ENCODE peak calls at places on chromosomes 3 and 15, in six cellular contexts. S, E, V, Q, F and U are unnamed samples. For H3K4me1, the result is how much of the 10 kb centered on the place peaks cover.

GRCh38 chr3:152719264-152719663 is 115.7 kb upstream of the P2RY1 start:
- DNase-seq in S (no peak), E (no peak), V (no peak), Q (no peak), F (no peak), U (no peak)

GRCh38 chr3:9416139-9416780 is 18.8 kb downstream of the SETD5 start:
- DNase-seq in S (no peak), E (no peak), V (no peak), Q (no peak), F (no peak), U (no peak)

GRCh38 chr3:172709776-172710708 is 825 bp downstream of the NCEH1 start:
- DNase-seq in S (peak), E (peak), V (no peak), Q (peak), F (no peak), U (peak)

GRCh38 chr15:70259640-70260066 is 161.9 kb upstream of the TLE3 start:
- DNase-seq in S (no peak), E (no peak), V (no peak), Q (no peak), F (no peak), U (no peak)

GRCh38 chr3:184562146-184562861 is 719 bp downstream of the EPHB3 start:
- DNase-seq in S (peak), E (no peak), V (no peak), Q (no peak), F (no peak), U (no peak)

GRCh38 chr3:127525373-127525772 is 65.2 kb downstream of the TPRA1 start:
- DNase-seq in S (no peak), E (no peak), V (no peak), Q (no peak), F (no peak), U (no peak)

GRCh38 chr3:127629462-127630403 is 748 bp downstream of the PODXL2 start:
- DNase-seq in S (peak), E (no peak), V (peak), Q (no peak), F (no peak), U (no peak)

GRCh38 chr3:131568460-131568859 is 65.7 kb upstream of the MRPL3 start:
- DNase-seq in S (no peak), E (no peak), V (no peak), Q (no peak), F (no peak), U (no peak)

GRCh38 chr3:11568503-11569155 is 75.1 kb downstream of the VGLL4 start:
- DNase-seq in S (no peak), E (peak), V (no peak), Q (peak), F (no peak), U (peak)

GRCh38 chr3:16841906-16842709 is 42.6 kb upstream of the PLCL2 start:
- DNase-seq in S (peak), E (no peak), V (peak), Q (peak), F (peak), U (no peak)

GRCh38 chr3:140717915-140718314 is 40.1 kb downstream of the TRIM42 start:
- DNase-seq in S (no peak), E (no peak), V (no peak), Q (no peak), F (no peak), U (no peak)

GRCh38 chr3:70233812-70234211 is 78.6 kb downstream of the MDFIC2 start:
- DNase-seq in S (no peak), E (no peak), V (no peak), Q (no peak), F (no peak), U (no peak)

GRCh38 chr15:59687831-59688230 is 1.3 kb downstream of the BNIP2 start:
- DNase-seq in S (no peak), E (no peak), V (peak), Q (no peak), F (no peak), U (no peak)

GRCh38 chr3:71813704-71814103 is 28.8 kb upstream of the PROK2 start:
- DNase-seq in S (no peak), E (no peak), V (no peak), Q (no peak), F (no peak), U (no peak)

GRCh38 chr15:57003418-57003817 is 85.0 kb downstream of the TCF12 start:
- DNase-seq in S (no peak), E (no peak), V (no peak), Q (no peak), F (no peak), U (no peak)

GRCh38 chr3:12986986-12987385 is 86.2 kb downstream of the IQSEC1 start:
- DNase-seq in S (peak), E (no peak), V (no peak), Q (peak), F (no peak), U (no peak)

GRCh38 chr3:177378168-177378567 is 180.9 kb upstream of the TBL1XR1 start:
- DNase-seq in S (no peak), E (no peak), V (no peak), Q (no peak), F (no peak), U (no peak)

GRCh38 chr15:98154863-98155262 is 194.4 kb downstream of the ARRDC4 start:
- DNase-seq in S (no peak), E (no peak), V (no peak), Q (no peak), F (no peak), U (no peak)

GRCh38 chr15:31333119-31333518 is 6.5 kb downstream of the KLF13 start:
- DNase-seq in S (peak), E (no peak), V (no peak), Q (no peak), F (no peak), U (no peak)

GRCh38 chr15:77674327-77674726 is 41.6 kb upstream of the LINGO1 start:
- DNase-seq in S (no peak), E (no peak), V (no peak), Q (no peak), F (no peak), U (no peak)

GRCh38 chr3:134353831-134354611 is 20.2 kb downstream of the AMOTL2 start:
- DNase-seq in S (peak), E (no peak), V (no peak), Q (no peak), F (no peak), U (no peak)

GRCh38 chr3:134353171-134353825 is 20.9 kb downstream of the AMOTL2 start:
- DNase-seq in S (peak), E (no peak), V (no peak), Q (no peak), F (no peak), U (no peak)

GRCh38 chr3:134350861-134351311 is 23.4 kb downstream of the AMOTL2 start:
- DNase-seq in S (peak), E (no peak), V (no peak), Q (no peak), F (no peak), U (no peak)

GRCh38 chr3:134351421-134351820 is 22.8 kb downstream of the AMOTL2 start:
- DNase-seq in S (peak), E (no peak), V (no peak), Q (peak), F (no peak), U (peak)

GRCh38 chr3:134352031-134352671 is 22.1 kb downstream of the AMOTL2 start:
- DNase-seq in S (peak), E (no peak), V (no peak), Q (no peak), F (no peak), U (no peak)
- H3K4me1 ChIP-seq in S (under half), E (half or more), V (under half), Q (half or more), F (half or more), U (under half)

GRCh38 chr3:120563356-120564022 is 32.6 kb upstream of the NDUFB4 start:
- DNase-seq in S (no peak), E (no peak), V (no peak), Q (no peak), F (no peak), U (no peak)

GRCh38 chr3:120568198-120568523 is 28.0 kb upstream of the NDUFB4 start:
- DNase-seq in S (no peak), E (no peak), V (no peak), Q (no peak), F (no peak), U (no peak)

GRCh38 chr3:120568624-120569023 is 27.5 kb upstream of the NDUFB4 start:
- DNase-seq in S (no peak), E (no peak), V (no peak), Q (no peak), F (no peak), U (no peak)

GRCh38 chr3:120567370-120568197 is 28.6 kb upstream of the NDUFB4 start:
- DNase-seq in S (no peak), E (no peak), V (no peak), Q (no peak), F (no peak), U (peak)

DNA sequence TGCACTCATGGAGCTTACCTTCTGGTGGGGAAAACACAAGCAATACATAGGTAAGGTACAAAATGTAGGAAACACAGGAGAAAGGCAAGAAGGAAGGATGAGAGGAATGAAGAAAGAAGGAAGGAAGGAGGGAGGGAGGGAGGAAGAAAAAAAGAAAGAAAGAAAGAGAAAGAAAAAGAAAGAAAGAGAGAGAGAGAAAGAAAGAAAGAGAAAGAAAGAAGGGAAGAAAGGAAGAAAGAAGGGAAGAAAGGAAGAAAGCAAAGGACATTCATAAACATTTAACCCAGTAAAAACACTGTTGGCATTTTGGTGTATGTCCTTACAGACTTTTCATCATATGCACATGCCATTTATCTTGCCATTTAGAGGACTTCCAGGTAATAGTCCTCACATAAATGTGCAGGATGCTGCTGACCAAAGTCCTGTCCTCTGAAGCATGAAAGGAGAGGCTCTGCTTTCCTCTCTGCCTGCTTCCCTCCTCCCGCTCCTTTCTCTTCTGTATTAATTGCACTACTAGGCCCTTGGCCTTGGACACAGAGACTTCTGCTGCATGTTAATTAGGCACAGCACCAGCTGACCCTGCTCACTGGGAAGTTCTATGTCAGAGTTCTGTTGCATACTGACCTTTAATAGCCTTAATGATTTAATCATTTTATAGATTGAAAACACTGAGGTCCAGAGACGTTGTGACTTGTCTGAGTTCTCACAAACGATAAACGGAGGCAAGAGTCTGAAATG is 29.7 kb upstream of the NDUFB4 start:
- DNase-seq in S (no peak), E (no peak), V (no peak), Q (no peak), F (no peak), U (no peak)
- TF ChIP-seq CTCF in S (no peak), E (no peak), V (no peak), Q (no peak), F (no peak), U (no peak)

GRCh38 chr15:48636511-48636910 is 9.0 kb downstream of the FBN1 start:
- DNase-seq in S (no peak), E (no peak), V (no peak), Q (no peak), F (no peak), U (no peak)

GRCh38 chr15:48631191-48631770 is 14.2 kb downstream of the FBN1 start:
- DNase-seq in S (no peak), E (no peak), V (no peak), Q (peak), F (no peak), U (no peak)

GRCh38 chr15:48632651-48633050 is 12.9 kb downstream of the FBN1 start:
- DNase-seq in S (no peak), E (no peak), V (no peak), Q (no peak), F (no peak), U (no peak)

GRCh38 chr15:48634934-48635333 is 10.6 kb downstream of the FBN1 start:
- DNase-seq in S (no peak), E (no peak), V (no peak), Q (no peak), F (no peak), U (no peak)

DNA sequence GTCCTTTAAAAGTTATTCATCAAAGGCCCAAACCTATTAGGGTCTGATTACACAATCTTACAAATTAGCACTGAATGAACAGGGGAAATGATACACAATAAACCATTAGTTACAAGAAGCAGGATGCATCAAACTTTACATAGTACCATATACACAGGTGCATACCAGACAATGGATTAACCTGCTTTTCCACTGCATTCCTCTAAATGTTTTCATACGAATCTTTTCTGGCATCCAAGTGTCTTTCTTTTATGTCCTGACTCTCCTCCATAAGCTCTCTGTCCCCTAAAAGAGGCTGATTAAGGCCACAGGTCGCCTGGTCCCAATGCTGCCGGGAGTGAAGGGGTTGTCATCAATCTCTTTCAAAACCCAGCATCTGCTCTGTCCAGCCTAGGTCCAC is 11.4 kb downstream of the FBN1 start:
- DNase-seq in S (no peak), E (no peak), V (no peak), Q (no peak), F (no peak), U (no peak)
- H3K4me1 ChIP-seq in S (under half), E (under half), V (under half), Q (under half), F (under half), U (under half)

GRCh38 chr3:81983382-81983781 is 221.9 kb upstream of the GBE1 start:
- DNase-seq in S (no peak), E (no peak), V (no peak), Q (no peak), F (no peak), U (no peak)

GRCh38 chr3:81985996-81986723 is 224.7 kb upstream of the GBE1 start:
- DNase-seq in S (no peak), E (no peak), V (no peak), Q (no peak), F (no peak), U (no peak)

GRCh38 chr3:81989773-81990172 is 228.3 kb upstream of the GBE1 start:
- DNase-seq in S (no peak), E (no peak), V (no peak), Q (no peak), F (no peak), U (no peak)

GRCh38 chr3:81989274-81989673 is 227.8 kb upstream of the GBE1 start:
- DNase-seq in S (no peak), E (no peak), V (no peak), Q (no peak), F (no peak), U (no peak)
- TF ChIP-seq CTCF in S (no peak), E (no peak), V (no peak), Q (no peak), F (no peak), U (no peak)